ENCODE peak calls at places on chromosomes 3 and 15, in six cellular contexts. Q is colonic mucosa, T is lower lobe of right lung, B is PC-3, A is sigmoid colon, P is endothelial cell of umbilical vein. D is an unnamed sample.
A peak's percentile ranks its signal among the peaks of the same experiment; 100 is the strongest.

GRCh38 chr3:78629544-78629943 is 1138.3 kb downstream of the ROBO1 start:
- DNase-seq in Q (no peak), T (no peak), B (no peak), A (no peak), P (no peak), D (no peak)

GRCh38 chr15:58182460-58183163 is 44.4 kb downstream of the AQP9 start:
- DNase-seq in Q (no peak), T (no peak), B (peak; percentile 58), A (no peak), P (peak; percentile 76), D (no peak)

GRCh38 chr3:71069797-71070196 is 513.7 kb downstream of the FOXP1 start:
- DNase-seq in Q (peak; percentile 85), T (peak; percentile 63), B (peak; percentile 86), A (peak; percentile 76), P (peak; percentile 74), D (no peak)

GRCh38 chr3:140577911-140578310 is 100.0 kb upstream of the TRIM42 start:
- DNase-seq in Q (no peak), T (no peak), B (no peak), A (no peak), P (no peak), D (no peak)

GRCh38 chr15:62594017-62594416 is 428.9 kb upstream of the C2CD4B start:
- DNase-seq in Q (no peak), T (no peak), B (peak; percentile 74), A (no peak), P (no peak), D (no peak)

GRCh38 chr3:126125341-126125740 is 41.4 kb upstream of the SLC41A3 start:
- DNase-seq in Q (peak; percentile 10), T (peak; percentile 18), B (no peak), A (peak; percentile 46), P (no peak), D (no peak)

GRCh38 chr3:52512727-52513126 is 17.6 kb downstream of the STAB1 start:
- DNase-seq in Q (no peak), T (no peak), B (no peak), A (no peak), P (no peak), D (no peak)

GRCh38 chr3:48467110-48467454 is 20.5 kb downstream of the ATRIP start:
- DNase-seq in Q (no peak), T (no peak), B (no peak), A (peak; percentile 60), P (no peak), D (no peak)

GRCh38 chr15:69008056-69008455 is 6.4 kb upstream of the NOX5 start:
- DNase-seq in Q (no peak), T (no peak), B (no peak), A (no peak), P (no peak), D (no peak)

GRCh38 chr15:40125950-40126349 is 17.3 kb upstream of the BMF start:
- DNase-seq in Q (no peak), T (no peak), B (no peak), A (no peak), P (no peak), D (no peak)

GRCh38 chr15:57606048-57606447 is 14.3 kb downstream of the MYZAP start:
- DNase-seq in Q (no peak), T (no peak), B (no peak), A (no peak), P (no peak), D (no peak)

GRCh38 chr3:17195192-17195611 is 310.4 kb downstream of the PLCL2 start:
- DNase-seq in Q (no peak), T (no peak), B (no peak), A (no peak), P (no peak), D (no peak)

GRCh38 chr3:156723182-156723619 is 48.8 kb downstream of the TIPARP start:
- DNase-seq in Q (no peak), T (no peak), B (no peak), A (no peak), P (no peak), D (no peak)

GRCh38 chr15:58980351-58980939 is 7.0 kb upstream of the RNF111 start:
- DNase-seq in Q (no peak), T (no peak), B (peak; percentile 51), A (no peak), P (peak; percentile 59), D (no peak)

GRCh38 chr15:25773248-25773647 is 89.9 kb downstream of the ATP10A start:
- DNase-seq in Q (no peak), T (no peak), B (no peak), A (no peak), P (no peak), D (no peak)

GRCh38 chr3:195854628-195855300 is 43.0 kb upstream of the MUC4 start:
- DNase-seq in Q (no peak), T (no peak), B (no peak), A (no peak), P (no peak), D (no peak)

GRCh38 chr15:91852741-91853500 is 587 bp upstream of the SLCO3A1 start:
- DNase-seq in Q (peak; percentile 75), T (peak; percentile 91), B (no peak), A (peak; percentile 88), P (peak; percentile 21), D (peak; percentile 27)

GRCh38 chr3:45551214-45552010 is 43.1 kb upstream of the LIMD1 start:
- DNase-seq in Q (peak; percentile 55), T (no peak), B (peak; percentile 94), A (peak; percentile 85), P (no peak), D (no peak)

GRCh38 chr15:29696950-29697738 is 125.1 kb downstream of the TJP1 start:
- DNase-seq in Q (no peak), T (no peak), B (no peak), A (no peak), P (no peak), D (no peak)

GRCh38 chr3:155443821-155444220 is 150.3 kb upstream of the STRIT1 start:
- DNase-seq in Q (no peak), T (no peak), B (no peak), A (no peak), P (no peak), D (no peak)

GRCh38 chr3:53068176-53068575 is 22.3 kb upstream of the SFMBT1 start:
- DNase-seq in Q (no peak), T (no peak), B (no peak), A (no peak), P (no peak), D (no peak)

GRCh38 chr3:155995525-155996370 is 124.6 kb upstream of the KCNAB1 start:
- DNase-seq in Q (no peak), T (no peak), B (peak; percentile 67), A (no peak), P (peak; percentile 43), D (no peak)

GRCh38 chr3:89690649-89691048 is 583.2 kb downstream of the EPHA3 start:
- DNase-seq in Q (no peak), T (no peak), B (peak; percentile 42), A (no peak), P (no peak), D (no peak)

GRCh38 chr3:114551770-114552526 is 258.1 kb downstream of the TIGIT start:
- DNase-seq in Q (no peak), T (no peak), B (peak; percentile 74), A (no peak), P (peak; percentile 46), D (no peak)

GRCh38 chr15:66997212-66997611 is 68.2 kb upstream of the SMAD3 start:
- DNase-seq in Q (no peak), T (no peak), B (peak; percentile 88), A (no peak), P (no peak), D (no peak)

GRCh38 chr15:98428253-98428989 is 219.9 kb upstream of the IGF1R start:
- DNase-seq in Q (peak; percentile 73), T (peak; percentile 78), B (peak; percentile 72), A (peak; percentile 85), P (peak; percentile 60), D (no peak)

DNA sequence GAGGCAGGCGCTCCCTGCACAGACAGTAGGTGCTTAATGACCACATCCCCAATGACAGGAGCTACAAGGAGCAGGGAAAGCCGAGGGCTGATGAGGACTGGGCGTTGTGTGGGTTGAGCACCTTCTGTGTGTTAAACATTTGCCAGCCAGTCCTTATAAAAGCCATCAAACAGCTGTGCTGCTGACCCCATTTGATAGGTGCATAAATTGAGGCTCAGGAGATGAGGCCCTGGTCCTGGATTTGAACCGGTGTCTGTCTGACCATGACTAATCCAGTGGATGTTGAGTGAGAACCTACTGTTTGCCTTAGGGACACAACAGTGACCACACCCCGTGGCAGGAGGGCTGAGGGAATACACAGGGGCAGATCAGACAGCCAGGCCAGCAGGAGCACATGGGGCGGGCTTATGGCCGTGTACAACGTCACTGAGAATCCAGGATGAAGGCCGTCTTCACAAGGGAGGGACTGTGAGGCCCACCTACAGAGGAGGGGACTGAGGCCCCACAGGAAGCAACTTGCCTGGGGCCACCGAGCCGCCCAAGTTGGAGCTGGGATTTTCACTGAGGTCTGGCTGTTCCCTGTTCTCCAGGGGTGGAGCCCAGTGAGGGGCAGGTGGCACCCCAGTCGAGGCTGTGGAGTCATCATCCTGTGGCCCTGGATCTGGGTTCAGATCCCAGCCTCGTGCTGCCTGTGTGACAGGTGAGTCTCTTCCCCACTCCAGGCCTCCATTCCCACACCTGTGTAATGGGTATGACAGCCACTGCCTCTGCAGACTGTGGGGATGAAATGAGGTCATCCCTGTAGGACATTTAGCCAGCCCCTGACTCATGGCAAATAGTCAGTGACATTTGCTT is 6.1 kb upstream of the PLXND1 start:
- DNase-seq in Q (no peak), T (no peak), B (peak; percentile 21), A (no peak), P (no peak), D (no peak)
- H3K4me1 ChIP-seq in Q (no peaks in the 10 kb centered on the region), T (peaks cover 90% of the 10 kb centered on the region), B (no peaks in the 10 kb centered on the region), A (peaks cover 19% of the 10 kb centered on the region), P (peaks cover 46% of the 10 kb centered on the region), D (peaks cover 12% of the 10 kb centered on the region)

DNA sequence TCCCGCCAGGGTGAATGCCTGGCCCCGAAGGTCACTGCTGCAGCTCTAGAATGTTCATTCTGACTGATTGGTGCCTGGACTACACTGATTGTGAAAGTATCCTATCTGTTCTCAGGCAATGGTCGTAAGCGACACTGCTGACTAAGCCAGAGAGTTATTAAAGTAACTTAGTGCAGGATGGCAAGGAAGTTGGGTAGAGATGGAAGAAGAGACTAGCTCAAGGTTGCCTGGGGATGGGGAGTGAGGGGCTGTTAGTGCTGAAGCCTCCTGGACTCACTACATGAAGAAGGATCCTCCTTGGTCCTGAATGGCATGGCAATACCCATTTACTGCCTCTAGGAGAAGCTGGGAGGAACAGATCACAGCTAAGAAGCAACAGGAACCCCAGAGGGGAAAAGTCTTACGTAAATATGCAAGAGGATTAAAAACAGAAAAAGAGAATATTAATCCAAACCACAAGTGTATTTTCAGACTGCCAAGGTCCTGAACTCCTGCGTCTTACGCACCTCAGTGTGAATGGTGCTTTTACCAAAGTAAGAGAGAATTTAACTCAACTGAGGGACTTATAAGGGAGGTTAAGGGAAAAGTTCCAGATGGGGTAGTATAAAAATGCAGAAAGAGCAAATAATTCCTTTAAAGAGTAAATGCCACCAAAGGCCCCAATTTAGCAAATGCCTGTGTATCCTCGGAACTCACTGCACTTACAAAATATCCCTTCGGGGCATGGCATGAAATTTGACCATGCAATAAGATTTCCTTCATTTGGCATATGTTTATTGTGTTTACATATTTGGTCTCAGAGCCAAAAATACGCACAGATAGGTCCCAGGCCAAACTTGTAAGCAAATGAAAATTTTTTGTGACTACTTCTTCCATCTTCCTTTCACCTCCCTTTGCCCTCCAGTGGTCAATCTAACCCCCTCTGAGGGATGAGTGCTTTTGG is 64.0 kb upstream of the DGKG start:
- DNase-seq in Q (no peak), T (no peak), B (peak; percentile 81), A (no peak), P (no peak), D (no peak)
- TF ChIP-seq CTCF in Q (no peak), T (peak; percentile 18), B (peak; percentile 62), A (no peak), P (peak; percentile 5), D (peak; percentile 38)

GRCh38 chr3:101200461-101200860 is 119.9 kb downstream of the IMPG2 start:
- DNase-seq in Q (no peak), T (no peak), B (no peak), A (no peak), P (peak; percentile 36), D (no peak)
- H3K4me1 ChIP-seq in Q (no peaks in the 10 kb centered on the region), T (peaks cover 5% of the 10 kb centered on the region), B (peaks cover 31% of the 10 kb centered on the region), A (peaks cover 8% of the 10 kb centered on the region), P (peaks cover 20% of the 10 kb centered on the region), D (no peaks in the 10 kb centered on the region)

GRCh38 chr3:18988619-18989229 is 159.6 kb upstream of the KCNH8 start:
- DNase-seq in Q (no peak), T (no peak), B (peak; percentile 81), A (no peak), P (no peak), D (no peak)
- TF ChIP-seq CTCF in Q (peak; percentile 37), T (peak; percentile 37), B (peak; percentile 94), A (peak; percentile 52), P (no peak), D (no peak)